ENCODE peak calls at places on chromosomes 3 and 15, in nine cellular contexts. V is iPS DF 19.7, M is T47D, Y is Calu3, W is T follicular helper cell, S is astrocyte, E is activated gamma-delta T cell, G is renal cortical epithelial cell, L is EL. J is an unnamed sample.

GRCh38 chr15:45402162-45402954 is 24.0 kb upstream of the GATM start:
- DNase-seq in L (peak), V (peak), Y (peak), M (peak), E (peak), S (peak), W (peak), G (peak), J (peak)

GRCh38 chr15:86002444-86002843 is 77.2 kb upstream of the AGBL1 start:
- DNase-seq in Y (no peak), V (no peak), M (no peak), S (peak), W (no peak), E (no peak), L (no peak), G (no peak), J (no peak)

GRCh38 chr15:70867911-70868467 is 14.0 kb upstream of the LARP6 start:
- DNase-seq in L (peak), E (no peak), Y (no peak), M (no peak), V (no peak), G (peak), S (peak), W (no peak), J (no peak)

GRCh38 chr3:151789853-151790463 is 24.0 kb upstream of the AADAC start:
- DNase-seq in E (no peak), M (peak), V (no peak), L (peak), S (no peak), Y (no peak), G (no peak), W (no peak), J (no peak)

GRCh38 chr15:70212288-70212962 is 114.7 kb upstream of the TLE3 start:
- DNase-seq in W (no peak), S (peak), E (no peak), L (no peak), V (no peak), Y (no peak), G (no peak), M (no peak), J (no peak)

GRCh38 chr15:68812069-68812468 is 8.6 kb downstream of the ANP32A start:
- DNase-seq in W (no peak), Y (no peak), M (no peak), S (no peak), E (no peak), G (no peak), V (no peak), L (no peak), J (no peak)

GRCh38 chr3:128945041-128945877 is 48.6 kb downstream of the CFAP92 start:
- DNase-seq in G (no peak), V (no peak), W (no peak), S (no peak), M (no peak), E (no peak), Y (no peak), L (no peak), J (no peak)

GRCh38 chr3:184366619-184367321 is 5.3 kb downstream of the POLR2H start:
- DNase-seq in V (no peak), M (no peak), Y (no peak), L (no peak), S (no peak), E (no peak), W (no peak), G (no peak), J (no peak)

GRCh38 chr3:156976933-156977332 is 150.8 kb downstream of the LEKR1 start:
- DNase-seq in W (no peak), S (no peak), V (no peak), M (no peak), E (no peak), Y (no peak), L (no peak), G (no peak), J (no peak)

GRCh38 chr3:111998661-111999641 is at the start of gene TAGLN3:
- DNase-seq in M (no peak), E (no peak), L (peak), G (peak), S (peak), W (no peak), Y (peak), V (no peak), J (peak)

GRCh38 chr15:69468241-69469121 is 15.9 kb downstream of the RPLP1 start:
- DNase-seq in V (no peak), S (peak), L (peak), Y (peak), M (peak), G (peak), E (peak), W (peak), J (no peak)

GRCh38 chr3:169931747-169932520 is 20.6 kb downstream of the SAMD7 start:
- DNase-seq in L (no peak), W (no peak), E (no peak), V (no peak), Y (no peak), S (no peak), G (no peak), M (no peak), J (no peak)

GRCh38 chr3:112676659-112677234 is 35.8 kb upstream of the CCDC80 start:
- DNase-seq in Y (peak), M (no peak), E (no peak), S (peak), G (peak), L (peak), W (peak), V (no peak), J (no peak)

GRCh38 chr3:139718415-139718814 is 40.6 kb upstream of the NMNAT3 start:
- DNase-seq in E (no peak), L (peak), G (peak), V (peak), S (peak), W (no peak), Y (peak), M (peak), J (peak)

GRCh38 chr3:16604433-16604832 is 790 bp downstream of the DAZL start:
- DNase-seq in S (no peak), G (no peak), Y (no peak), W (no peak), L (no peak), V (no peak), E (peak), M (no peak), J (no peak)

GRCh38 chr3:174440350-174440716 is 418.8 kb upstream of the NAALADL2 start:
- DNase-seq in M (no peak), Y (peak), W (no peak), E (no peak), G (peak), S (peak), L (no peak), V (no peak), J (no peak)

GRCh38 chr3:170584585-170585007 is 1.3 kb downstream of the SLC7A14 start:
- DNase-seq in E (no peak), V (peak), M (peak), S (peak), Y (peak), W (peak), L (peak), G (peak), J (peak)

GRCh38 chr3:186909078-186909853 is 21.1 kb upstream of the ST6GAL1 start:
- DNase-seq in M (no peak), V (no peak), Y (peak), W (peak), G (no peak), L (no peak), E (no peak), S (no peak), J (no peak)

GRCh38 chr15:94970831-94971230 is 739.5 kb downstream of the MCTP2 start:
- DNase-seq in G (no peak), M (no peak), E (no peak), L (no peak), Y (no peak), V (no peak), S (no peak), W (no peak), J (no peak)

GRCh38 chr3:46517016-46517770 is 19.4 kb downstream of the RTP3 start:
- DNase-seq in V (no peak), G (peak), E (no peak), S (peak), W (no peak), L (peak), M (no peak), Y (peak), J (no peak)

GRCh38 chr15:37764733-37765191 is 169.7 kb upstream of the TMCO5A start:
- DNase-seq in M (no peak), W (no peak), L (peak), V (no peak), E (no peak), Y (peak), G (peak), S (peak), J (peak)

GRCh38 chr3:176426371-176426770 is 770.9 kb downstream of the TBL1XR1 start:
- DNase-seq in M (no peak), G (no peak), L (peak), E (no peak), Y (no peak), S (no peak), V (no peak), W (no peak), J (no peak)

GRCh38 chr3:133441867-133442270 is 42.0 kb downstream of the BFSP2 start:
- DNase-seq in E (no peak), M (no peak), V (no peak), L (no peak), W (no peak), S (no peak), Y (no peak), G (no peak), J (no peak)

J was measured in neural crest cell.